ENCODE peak calls at places on chromosomes 6 and 20, in seven cellular contexts. One of them, this sample, is unnamed. For H3K4me1, the result is how much of the 10 kb centered on the place peaks cover.

GRCh38 chr6:46490425-46491200 is 636 bp downstream of the RCAN2 start:
- DNase-seq in effector memory CD4-positive, alpha-beta T cell: no peak
- DNase-seq in lower lobe of right lung: no peak
- DNase-seq in HAP-1: peak
- DNase-seq in ascending aorta: no peak
- DNase-seq in GM23338: peak
- DNase-seq in cardiac muscle cell: peak
- DNase-seq in this sample: no peak

GRCh38 chr6:81768150-81768942 is 15.9 kb upstream of the TENT5A start:
- DNase-seq in effector memory CD4-positive, alpha-beta T cell: no peak
- DNase-seq in lower lobe of right lung: no peak
- DNase-seq in HAP-1: no peak
- DNase-seq in ascending aorta: no peak
- DNase-seq in GM23338: no peak
- DNase-seq in cardiac muscle cell: no peak
- DNase-seq in this sample: no peak

GRCh38 chr6:117317261-117317660 is 51.9 kb downstream of the VGLL2 start:
- DNase-seq in effector memory CD4-positive, alpha-beta T cell: no peak
- DNase-seq in lower lobe of right lung: no peak
- DNase-seq in HAP-1: no peak
- DNase-seq in ascending aorta: no peak
- DNase-seq in GM23338: peak
- DNase-seq in cardiac muscle cell: peak
- DNase-seq in this sample: no peak

GRCh38 chr6:49607391-49607982 is 29.2 kb downstream of the RHAG start:
- DNase-seq in effector memory CD4-positive, alpha-beta T cell: no peak
- DNase-seq in lower lobe of right lung: no peak
- DNase-seq in HAP-1: no peak
- DNase-seq in ascending aorta: no peak
- DNase-seq in GM23338: peak
- DNase-seq in cardiac muscle cell: no peak
- DNase-seq in this sample: no peak

GRCh38 chr6:52503853-52504777 is 72.7 kb downstream of the TRAM2 start:
- DNase-seq in effector memory CD4-positive, alpha-beta T cell: no peak
- DNase-seq in lower lobe of right lung: peak
- DNase-seq in HAP-1: peak
- DNase-seq in ascending aorta: peak
- DNase-seq in GM23338: no peak
- DNase-seq in cardiac muscle cell: no peak
- DNase-seq in this sample: no peak

GRCh38 chr20:51871943-51872342 is 69.6 kb upstream of the SALL4 start:
- DNase-seq in effector memory CD4-positive, alpha-beta T cell: no peak
- DNase-seq in lower lobe of right lung: no peak
- DNase-seq in HAP-1: peak
- DNase-seq in ascending aorta: no peak
- DNase-seq in GM23338: no peak
- DNase-seq in cardiac muscle cell: no peak
- DNase-seq in this sample: no peak

GRCh38 chr20:24636626-24637025 is 167.2 kb downstream of the SYNDIG1 start:
- DNase-seq in effector memory CD4-positive, alpha-beta T cell: no peak
- DNase-seq in lower lobe of right lung: no peak
- DNase-seq in HAP-1: no peak
- DNase-seq in ascending aorta: no peak
- DNase-seq in GM23338: no peak
- DNase-seq in cardiac muscle cell: no peak
- DNase-seq in this sample: no peak

GRCh38 chr6:68632620-68633195 is 2.4 kb upstream of the ADGRB3 start:
- DNase-seq in effector memory CD4-positive, alpha-beta T cell: no peak
- DNase-seq in lower lobe of right lung: no peak
- DNase-seq in HAP-1: no peak
- DNase-seq in ascending aorta: no peak
- DNase-seq in GM23338: no peak
- DNase-seq in cardiac muscle cell: no peak
- DNase-seq in this sample: no peak

GRCh38 chr20:64010711-64011237 is 25.2 kb upstream of the C20orf204 start:
- DNase-seq in effector memory CD4-positive, alpha-beta T cell: no peak
- DNase-seq in lower lobe of right lung: no peak
- DNase-seq in HAP-1: no peak
- DNase-seq in ascending aorta: no peak
- DNase-seq in GM23338: no peak
- DNase-seq in cardiac muscle cell: no peak
- DNase-seq in this sample: no peak

GRCh38 chr6:22631101-22631500 is 61.7 kb downstream of the HDGFL1 start:
- DNase-seq in effector memory CD4-positive, alpha-beta T cell: no peak
- DNase-seq in lower lobe of right lung: no peak
- DNase-seq in HAP-1: no peak
- DNase-seq in ascending aorta: no peak
- DNase-seq in GM23338: no peak
- DNase-seq in cardiac muscle cell: no peak
- DNase-seq in this sample: peak

GRCh38 chr6:30939473-30939872 is 1.3 kb upstream of the MUCL3 start:
- DNase-seq in effector memory CD4-positive, alpha-beta T cell: no peak
- DNase-seq in lower lobe of right lung: no peak
- DNase-seq in HAP-1: no peak
- DNase-seq in ascending aorta: no peak
- DNase-seq in GM23338: no peak
- DNase-seq in cardiac muscle cell: no peak
- DNase-seq in this sample: no peak

GRCh38 chr6:133337312-133337711 is 96.2 kb downstream of the EYA4 start:
- DNase-seq in effector memory CD4-positive, alpha-beta T cell: no peak
- DNase-seq in lower lobe of right lung: no peak
- DNase-seq in HAP-1: no peak
- DNase-seq in ascending aorta: no peak
- DNase-seq in GM23338: no peak
- DNase-seq in cardiac muscle cell: no peak
- DNase-seq in this sample: no peak

GRCh38 chr6:166173292-166173951 is 5.8 kb upstream of the TBXT start:
- DNase-seq in effector memory CD4-positive, alpha-beta T cell: no peak
- DNase-seq in lower lobe of right lung: no peak
- DNase-seq in HAP-1: peak
- DNase-seq in ascending aorta: no peak
- DNase-seq in GM23338: peak
- DNase-seq in cardiac muscle cell: peak
- DNase-seq in this sample: peak

GRCh38 chr6:168703970-168704369 is 263.0 kb downstream of the SMOC2 start:
- DNase-seq in effector memory CD4-positive, alpha-beta T cell: no peak
- DNase-seq in lower lobe of right lung: no peak
- DNase-seq in HAP-1: no peak
- DNase-seq in ascending aorta: no peak
- DNase-seq in GM23338: no peak
- DNase-seq in cardiac muscle cell: no peak
- DNase-seq in this sample: no peak

GRCh38 chr6:37820713-37821069 is 1.2 kb downstream of the ZFAND3 start:
- DNase-seq in effector memory CD4-positive, alpha-beta T cell: no peak
- DNase-seq in lower lobe of right lung: no peak
- DNase-seq in HAP-1: no peak
- DNase-seq in ascending aorta: no peak
- DNase-seq in GM23338: peak
- DNase-seq in cardiac muscle cell: peak
- DNase-seq in this sample: no peak

GRCh38 chr6:81241717-81242116 is 510.8 kb downstream of the TENT5A start:
- DNase-seq in effector memory CD4-positive, alpha-beta T cell: no peak
- DNase-seq in lower lobe of right lung: no peak
- DNase-seq in HAP-1: no peak
- DNase-seq in ascending aorta: no peak
- DNase-seq in GM23338: peak
- DNase-seq in cardiac muscle cell: peak
- DNase-seq in this sample: no peak

GRCh38 chr6:75296811-75297779 is 12.5 kb upstream of the TMEM30A start:
- DNase-seq in effector memory CD4-positive, alpha-beta T cell: no peak
- DNase-seq in lower lobe of right lung: no peak
- DNase-seq in HAP-1: no peak
- DNase-seq in ascending aorta: no peak
- DNase-seq in GM23338: peak
- DNase-seq in cardiac muscle cell: peak
- DNase-seq in this sample: no peak

GRCh38 chr6:84061613-84062398 is 28.2 kb downstream of the MRAP2 start:
- DNase-seq in effector memory CD4-positive, alpha-beta T cell: no peak
- DNase-seq in lower lobe of right lung: no peak
- DNase-seq in HAP-1: no peak
- DNase-seq in ascending aorta: no peak
- DNase-seq in GM23338: peak
- DNase-seq in cardiac muscle cell: no peak
- DNase-seq in this sample: no peak

GRCh38 chr6:148231572-148231971 is 111.1 kb upstream of the SASH1 start:
- DNase-seq in effector memory CD4-positive, alpha-beta T cell: no peak
- DNase-seq in lower lobe of right lung: no peak
- DNase-seq in HAP-1: no peak
- DNase-seq in ascending aorta: no peak
- DNase-seq in GM23338: no peak
- DNase-seq in cardiac muscle cell: no peak
- DNase-seq in this sample: no peak

GRCh38 chr6:31559958-31560696 is 12.0 kb upstream of the LTA start:
- DNase-seq in effector memory CD4-positive, alpha-beta T cell: no peak
- DNase-seq in lower lobe of right lung: peak
- DNase-seq in HAP-1: no peak
- DNase-seq in ascending aorta: no peak
- DNase-seq in GM23338: peak
- DNase-seq in cardiac muscle cell: no peak
- DNase-seq in this sample: peak

GRCh38 chr6:32700391-32701040 is 34.1 kb upstream of the HLA-DQB1 start:
- DNase-seq in effector memory CD4-positive, alpha-beta T cell: no peak
- DNase-seq in lower lobe of right lung: no peak
- DNase-seq in HAP-1: peak
- DNase-seq in ascending aorta: no peak
- DNase-seq in GM23338: peak
- DNase-seq in cardiac muscle cell: peak
- DNase-seq in this sample: peak

GRCh38 chr20:5608104-5608447 is 142.1 kb upstream of the SHLD1 start:
- DNase-seq in effector memory CD4-positive, alpha-beta T cell: no peak
- DNase-seq in lower lobe of right lung: no peak
- DNase-seq in HAP-1: no peak
- DNase-seq in ascending aorta: no peak
- DNase-seq in GM23338: no peak
- DNase-seq in cardiac muscle cell: no peak
- DNase-seq in this sample: no peak

GRCh38 chr6:130218136-130218535 is 4.6 kb downstream of the SAMD3 start:
- DNase-seq in effector memory CD4-positive, alpha-beta T cell: no peak
- DNase-seq in lower lobe of right lung: no peak
- DNase-seq in HAP-1: no peak
- DNase-seq in ascending aorta: no peak
- DNase-seq in GM23338: no peak
- DNase-seq in cardiac muscle cell: no peak
- DNase-seq in this sample: no peak

GRCh38 chr6:18390476-18390875 is 3.3 kb downstream of the RNF144B start:
- DNase-seq in effector memory CD4-positive, alpha-beta T cell: no peak
- DNase-seq in lower lobe of right lung: no peak
- DNase-seq in HAP-1: no peak
- DNase-seq in ascending aorta: no peak
- DNase-seq in GM23338: no peak
- DNase-seq in cardiac muscle cell: no peak
- DNase-seq in this sample: no peak
- H3K4me1 ChIP-seq in effector memory CD4-positive, alpha-beta T cell: under half
- H3K4me1 ChIP-seq in lower lobe of right lung: half or more
- H3K4me1 ChIP-seq in HAP-1: under half
- H3K4me1 ChIP-seq in ascending aorta: under half
- H3K4me1 ChIP-seq in GM23338: half or more
- H3K4me1 ChIP-seq in cardiac muscle cell: under half
- H3K4me1 ChIP-seq in this sample: under half

DNA sequence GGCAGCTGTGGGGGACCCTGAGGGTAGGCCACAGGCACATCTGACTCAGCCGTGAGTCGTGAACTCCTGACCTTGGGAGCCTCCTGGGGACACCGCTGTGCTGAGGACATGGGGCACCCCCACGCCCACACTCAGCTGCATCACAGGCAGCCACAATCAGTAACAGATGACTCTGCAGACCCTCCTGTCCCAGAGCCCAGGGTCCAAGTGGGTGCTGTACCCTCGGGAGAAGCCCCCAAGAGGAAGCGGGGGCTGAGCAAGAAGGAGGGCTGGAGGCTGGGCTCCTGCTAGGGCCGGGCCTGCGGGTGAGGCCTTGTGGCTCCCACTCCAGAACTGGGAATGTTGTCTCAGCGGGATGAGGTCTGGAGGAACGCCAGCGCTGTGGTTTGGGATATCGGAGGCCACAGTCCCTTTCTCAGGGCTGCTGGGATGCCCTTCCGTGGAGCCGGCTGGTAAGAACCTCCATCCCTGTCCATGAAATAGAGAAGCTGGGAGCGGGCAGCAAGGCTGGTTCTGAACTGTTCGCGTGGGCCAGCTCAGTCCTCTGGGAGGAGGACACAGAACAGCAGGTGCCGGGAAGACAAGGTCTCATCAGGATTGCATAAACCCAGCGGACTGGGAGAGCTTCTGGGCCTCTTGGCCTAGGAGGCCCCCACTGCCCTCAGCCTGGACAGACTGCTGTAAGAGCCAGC is 3.1 kb upstream of the LAMA5 start:
- DNase-seq in effector memory CD4-positive, alpha-beta T cell: no peak
- DNase-seq in lower lobe of right lung: no peak
- DNase-seq in HAP-1: no peak
- DNase-seq in ascending aorta: no peak
- DNase-seq in GM23338: no peak
- DNase-seq in cardiac muscle cell: no peak
- DNase-seq in this sample: no peak
- H3K4me1 ChIP-seq in effector memory CD4-positive, alpha-beta T cell: under half
- H3K4me1 ChIP-seq in lower lobe of right lung: half or more
- H3K4me1 ChIP-seq in HAP-1: under half
- H3K4me1 ChIP-seq in ascending aorta: half or more
- H3K4me1 ChIP-seq in GM23338: under half
- H3K4me1 ChIP-seq in cardiac muscle cell: half or more
- H3K4me1 ChIP-seq in this sample: under half

GRCh38 chr6:36745836-36746235 is 48.2 kb downstream of the RAB44 start:
- DNase-seq in effector memory CD4-positive, alpha-beta T cell: no peak
- DNase-seq in lower lobe of right lung: no peak
- DNase-seq in HAP-1: no peak
- DNase-seq in ascending aorta: no peak
- DNase-seq in GM23338: no peak
- DNase-seq in cardiac muscle cell: no peak
- DNase-seq in this sample: no peak

GRCh38 chr6:36745283-36745682 is 47.7 kb downstream of the RAB44 start:
- DNase-seq in effector memory CD4-positive, alpha-beta T cell: no peak
- DNase-seq in lower lobe of right lung: no peak
- DNase-seq in HAP-1: no peak
- DNase-seq in ascending aorta: no peak
- DNase-seq in GM23338: no peak
- DNase-seq in cardiac muscle cell: no peak
- DNase-seq in this sample: no peak

GRCh38 chr6:36742146-36742545 is 44.5 kb downstream of the RAB44 start:
- DNase-seq in effector memory CD4-positive, alpha-beta T cell: no peak
- DNase-seq in lower lobe of right lung: no peak
- DNase-seq in HAP-1: no peak
- DNase-seq in ascending aorta: no peak
- DNase-seq in GM23338: no peak
- DNase-seq in cardiac muscle cell: no peak
- DNase-seq in this sample: no peak

GRCh38 chr6:36743032-36743431 is 45.4 kb downstream of the RAB44 start:
- DNase-seq in effector memory CD4-positive, alpha-beta T cell: no peak
- DNase-seq in lower lobe of right lung: no peak
- DNase-seq in HAP-1: no peak
- DNase-seq in ascending aorta: no peak
- DNase-seq in GM23338: no peak
- DNase-seq in cardiac muscle cell: no peak
- DNase-seq in this sample: no peak

GRCh38 chr6:36743538-36744441 is 46.2 kb downstream of the RAB44 start:
- DNase-seq in effector memory CD4-positive, alpha-beta T cell: no peak
- DNase-seq in lower lobe of right lung: no peak
- DNase-seq in HAP-1: no peak
- DNase-seq in ascending aorta: no peak
- DNase-seq in GM23338: no peak
- DNase-seq in cardiac muscle cell: no peak
- DNase-seq in this sample: no peak
- H3K4me1 ChIP-seq in effector memory CD4-positive, alpha-beta T cell: under half
- H3K4me1 ChIP-seq in lower lobe of right lung: under half
- H3K4me1 ChIP-seq in HAP-1: under half
- H3K4me1 ChIP-seq in ascending aorta: under half
- H3K4me1 ChIP-seq in GM23338: under half
- H3K4me1 ChIP-seq in cardiac muscle cell: under half
- H3K4me1 ChIP-seq in this sample: under half

GRCh38 chr6:160883560-160883959 is 108.0 kb upstream of the MAP3K4 start:
- DNase-seq in effector memory CD4-positive, alpha-beta T cell: no peak
- DNase-seq in lower lobe of right lung: no peak
- DNase-seq in HAP-1: no peak
- DNase-seq in ascending aorta: no peak
- DNase-seq in GM23338: no peak
- DNase-seq in cardiac muscle cell: no peak
- DNase-seq in this sample: no peak
- H3K4me1 ChIP-seq in effector memory CD4-positive, alpha-beta T cell: under half
- H3K4me1 ChIP-seq in lower lobe of right lung: under half
- H3K4me1 ChIP-seq in HAP-1: under half
- H3K4me1 ChIP-seq in ascending aorta: under half
- H3K4me1 ChIP-seq in GM23338: under half
- H3K4me1 ChIP-seq in cardiac muscle cell: under half
- H3K4me1 ChIP-seq in this sample: under half